ENCODE peak calls at places on chromosomes 16 and 17, in six cellular contexts. G, H, Q, Y, U and O are unnamed samples.

GRCh38 chr17:30415491-30415890 is 36.8 kb downstream of the CPD start:
- DNase-seq in U (no peak), H (no peak), Q (no peak), Y (no peak), G (no peak), O (no peak)

GRCh38 chr17:39663688-39664580 is 1.2 kb upstream of the TCAP start:
- DNase-seq in G (no peak), Y (peak), H (no peak), U (peak), Q (peak), O (no peak)

GRCh38 chr16:29022196-29022595 is 37.3 kb downstream of the LAT start:
- DNase-seq in G (no peak), Y (no peak), U (no peak), Q (no peak), H (no peak), O (no peak)

GRCh38 chr17:15348030-15348429 is 6.6 kb upstream of the TEKT3 start:
- DNase-seq in H (peak), G (peak), Q (no peak), U (no peak), Y (no peak), O (peak)

GRCh38 chr17:2683912-2684311 is 27.7 kb downstream of the CLUH start:
- DNase-seq in Y (no peak), G (no peak), Q (no peak), H (no peak), U (no peak), O (no peak)

GRCh38 chr17:67311551-67311950 is 54.8 kb downstream of the PSMD12 start:
- DNase-seq in Q (no peak), U (no peak), Y (no peak), G (no peak), H (no peak), O (no peak)

GRCh38 chr17:77329741-77330531 is 189.2 kb downstream of the SEC14L1 start:
- DNase-seq in Y (peak), Q (no peak), G (no peak), H (no peak), U (peak), O (no peak)

GRCh38 chr17:6286239-6286638 is 148.7 kb downstream of the AIPL1 start:
- DNase-seq in U (no peak), H (no peak), G (no peak), Q (no peak), Y (no peak), O (no peak)

GRCh38 chr17:40705567-40705966 is 2.0 kb upstream of the KRT24 start:
- DNase-seq in Y (no peak), G (no peak), Q (no peak), H (no peak), U (no peak), O (no peak)

GRCh38 chr16:56771558-56772279 is 41.8 kb downstream of the NUP93 start:
- DNase-seq in U (no peak), Y (no peak), G (no peak), Q (no peak), H (no peak), O (no peak)

GRCh38 chr17:57215317-57215716 is 41.0 kb upstream of the MSI2 start:
- DNase-seq in H (peak), Y (no peak), G (peak), Q (no peak), U (no peak), O (peak)

GRCh38 chr16:57610611-57611010 is 17.8 kb upstream of the ADGRG1 start:
- DNase-seq in Y (peak), H (no peak), G (no peak), U (peak), Q (no peak), O (no peak)

GRCh38 chr17:37055511-37055910 is 106.8 kb downstream of the AATF start:
- DNase-seq in H (no peak), Y (no peak), G (no peak), U (no peak), Q (no peak), O (no peak)

GRCh38 chr16:81636298-81636960 is 142.7 kb upstream of the PLCG2 start:
- DNase-seq in Q (no peak), U (no peak), G (no peak), H (peak), Y (no peak), O (no peak)

GRCh38 chr16:78715673-78716072 is 616.2 kb downstream of the WWOX start:
- DNase-seq in Y (no peak), H (no peak), U (no peak), G (no peak), Q (no peak), O (no peak)

GRCh38 chr16:85137323-85138072 is 25.2 kb upstream of the CIBAR2 start:
- DNase-seq in Q (peak), U (peak), G (peak), Y (peak), H (peak), O (peak)

GRCh38 chr16:27547134-27547533 is 2.6 kb downstream of the GTF3C1 start:
- DNase-seq in G (no peak), Y (no peak), H (peak), U (no peak), Q (no peak), O (peak)

GRCh38 chr16:89741342-89742014 is 20.1 kb downstream of the ZNF276 start:
- DNase-seq in U (no peak), H (no peak), Y (no peak), G (no peak), Q (no peak), O (no peak)
- H3K4me3 ChIP-seq in U (no peak), H (no peak), Y (no peak), G (no peak), Q (no peak), O (no peak)

GRCh38 chr16:55568151-55568693 is 1.7 kb downstream of the CAPNS2 start:
- DNase-seq in H (no peak), Q (no peak), Y (no peak), G (no peak), U (no peak), O (no peak)
- H3K4me3 ChIP-seq in H (no peak), Q (no peak), Y (no peak), G (no peak), U (no peak), O (no peak)

GRCh38 chr16:50245417-50246298 is 20.7 kb upstream of the ADCY7 start:
- DNase-seq in G (peak), H (peak), Y (peak), U (peak), Q (peak), O (no peak)
- H3K4me3 ChIP-seq in G (peak), H (peak), Y (peak), U (peak), Q (peak), O (peak)

GRCh38 chr17:44887016-44887415 is 12.2 kb downstream of the EFTUD2 start:
- DNase-seq in U (no peak), Y (no peak), Q (no peak), G (no peak), H (no peak), O (no peak)
- H3K4me3 ChIP-seq in U (no peak), Y (no peak), Q (no peak), G (no peak), H (no peak), O (no peak)

DNA sequence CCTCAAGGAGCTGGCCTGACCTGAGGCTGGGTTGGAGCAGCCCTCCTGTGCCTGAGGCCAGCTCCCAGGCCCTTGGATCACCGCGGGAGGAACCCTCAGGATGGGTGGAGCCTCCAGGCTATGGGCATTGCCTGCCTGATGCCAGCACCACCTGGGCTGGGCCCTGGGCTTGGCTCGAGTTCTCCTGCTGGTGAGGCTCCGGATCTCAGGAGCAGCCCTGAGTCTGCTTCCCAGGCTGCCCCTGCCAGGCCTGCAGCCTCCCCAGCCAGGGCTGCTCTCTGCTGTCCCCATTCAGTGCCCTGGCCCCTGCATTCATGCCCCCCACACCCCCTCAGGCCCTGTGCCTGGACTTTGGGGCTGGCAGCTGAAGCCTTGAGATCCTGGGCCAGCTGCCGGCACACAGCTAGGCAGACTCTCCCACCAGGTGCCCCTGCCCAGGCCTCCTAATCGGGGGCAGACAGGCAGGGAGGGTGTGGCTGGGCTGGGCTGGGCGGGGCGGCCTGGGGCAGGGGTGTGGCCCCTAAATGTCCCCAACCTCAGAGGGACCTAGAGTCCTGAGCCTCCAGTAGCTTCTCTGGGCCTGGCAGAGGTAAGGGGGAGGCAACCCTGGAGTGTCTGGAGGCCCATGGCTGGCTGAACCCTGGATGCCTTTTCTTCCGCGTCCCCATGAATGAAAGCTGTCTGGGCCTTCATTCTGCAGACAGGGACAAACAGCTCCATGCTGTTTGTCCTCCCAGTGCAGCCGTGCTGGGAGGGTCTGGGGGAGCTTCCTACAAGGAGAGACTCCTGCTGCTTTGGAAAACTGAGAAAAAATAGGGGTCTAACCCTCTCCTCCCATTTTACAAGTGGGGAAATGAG is 1.1 kb upstream of the PIGQ start:
- DNase-seq in G (no peak), U (no peak), Y (no peak), Q (no peak), H (no peak), O (no peak)
- H3K4me3 ChIP-seq in G (peak), U (peak), Y (peak), Q (peak), H (peak), O (peak)

DNA sequence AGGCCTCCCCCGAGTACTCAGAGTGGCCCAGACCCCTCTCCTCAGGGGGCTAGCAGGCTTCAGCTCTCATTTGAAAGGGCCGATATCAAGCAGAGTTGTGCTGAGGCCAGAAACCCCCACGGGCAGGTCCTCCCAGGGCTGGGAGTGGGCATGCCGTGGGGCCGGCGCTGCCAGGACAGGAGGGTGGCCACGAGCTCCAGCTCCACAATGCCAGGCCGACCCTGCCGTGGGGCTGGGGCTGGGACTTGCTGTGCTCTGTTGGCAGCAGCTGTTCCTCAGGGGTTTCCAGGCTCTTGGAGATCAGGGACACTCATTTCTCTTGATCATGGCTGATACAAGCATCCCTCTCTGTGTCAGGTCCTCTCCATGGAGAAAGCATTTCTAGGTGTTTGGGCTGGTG is 3.2 kb upstream of the NPB start:
- DNase-seq in Y (no peak), Q (no peak), G (no peak), U (no peak), H (no peak), O (no peak)
- H3K4me3 ChIP-seq in Y (no peak), Q (no peak), G (no peak), U (no peak), H (no peak), O (no peak)

GRCh38 chr16:49491736-49492089 is 118.1 kb downstream of the C16orf78 start:
- DNase-seq in U (peak), H (no peak), G (peak), Y (peak), Q (peak), O (peak)

GRCh38 chr16:49492896-49493620 is 119.5 kb downstream of the C16orf78 start:
- DNase-seq in G (peak), H (no peak), Y (no peak), U (no peak), Q (no peak), O (peak)

GRCh38 chr16:49491111-49491670 is 117.6 kb downstream of the C16orf78 start:
- DNase-seq in Q (peak), Y (no peak), H (no peak), U (no peak), G (peak), O (no peak)

GRCh38 chr16:49493836-49494235 is 120.2 kb downstream of the C16orf78 start:
- DNase-seq in H (no peak), U (no peak), Q (no peak), G (peak), Y (no peak), O (peak)

DNA sequence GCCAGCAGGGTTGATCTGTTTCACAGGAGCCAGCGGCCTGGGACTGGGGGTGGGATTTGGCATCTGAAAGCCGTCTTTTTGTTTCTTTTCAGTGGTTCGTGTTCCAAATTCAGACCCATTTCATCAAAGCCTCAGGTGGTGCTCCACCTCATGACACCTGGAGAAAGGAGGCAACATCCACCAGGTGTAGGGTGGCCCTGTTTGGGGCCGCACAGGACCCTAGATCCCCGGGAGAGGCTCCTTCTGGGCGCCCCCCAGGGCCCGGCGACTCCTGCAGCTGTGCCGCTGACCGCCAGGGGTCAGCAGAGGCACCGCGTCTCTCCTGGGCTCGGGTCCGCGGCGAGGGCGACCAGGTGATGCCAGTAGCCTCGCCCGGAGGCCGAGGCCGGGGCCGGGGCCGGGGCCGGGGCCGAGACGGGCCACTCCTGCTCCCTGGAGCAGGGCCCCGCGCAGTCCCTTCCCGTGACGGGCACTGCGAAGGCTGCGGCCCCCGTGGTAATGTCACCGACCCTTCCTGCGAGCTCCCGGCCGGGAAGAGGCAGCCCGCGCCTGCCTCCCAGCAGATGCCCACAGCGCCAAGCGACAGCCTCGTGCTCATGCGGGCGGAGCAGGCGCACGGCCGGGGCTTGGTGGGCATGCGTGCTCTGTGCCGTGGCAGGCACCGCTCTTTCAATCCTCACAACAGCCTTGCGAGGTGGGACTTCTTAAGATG is 118.6 kb downstream of the C16orf78 start:
- DNase-seq in G (peak), Q (peak), H (peak), Y (peak), U (peak), O (peak)
- H3K4me3 ChIP-seq in G (peak), Q (no peak), H (no peak), Y (peak), U (peak), O (peak)